ENCODE peak calls at places on chromosome 11, in nine cellular contexts. L is NCI-H345; Q is HS-5; R is NCI-H2227 treated with DMSO at 0.1 percent for 48 hours; B is HEK293T; S is activated CD8-positive, alpha-beta memory T cell treated with anti-CD3 and anti-CD28 coated beads for 24 hours; O is Caki2; X is left cardiac atrium; J is stimulated activated CD4-positive, alpha-beta T cell treated with anti-CD3 and anti-CD28 coated beads, Interleukin-1b, Interleukin-23, amount 100 ng/mL, for 24 hours. T is an unnamed sample.

GRCh38 chr11:100512475-100512874 is 174.6 kb upstream of the ARHGAP42 start:
- DNase-seq in L (no peak), Q (no peak), R (no peak), B (no peak), S (no peak), O (no peak), X (no peak), J (no peak), T (no peak)

GRCh38 chr11:2268911-2269600 is 1.3 kb downstream of the ASCL2 start:
- DNase-seq in L (no peak), Q (no peak), R (no peak), B (peak; percentile 66), S (peak; percentile 89), O (peak; percentile 41), X (peak; percentile 48), J (peak; percentile 62), T (peak; percentile 67)

GRCh38 chr11:116614306-116615210 is 158.2 kb downstream of the BUD13 start:
- DNase-seq in L (no peak), Q (no peak), R (no peak), B (no peak), S (no peak), O (no peak), X (no peak), J (no peak), T (peak; percentile 58)

GRCh38 chr11:42054351-42054750 is 594.9 kb upstream of the LRRC4C start:
- DNase-seq in L (no peak), Q (no peak), R (no peak), B (no peak), S (no peak), O (no peak), X (no peak), J (no peak), T (no peak)

GRCh38 chr11:112352907-112353306 is 92.2 kb upstream of the PLET1 start:
- DNase-seq in L (no peak), Q (no peak), R (no peak), B (no peak), S (no peak), O (no peak), X (no peak), J (no peak), T (no peak)

GRCh38 chr11:112004389-112004788 is 20.8 kb upstream of the DLAT start:
- DNase-seq in L (no peak), Q (no peak), R (no peak), B (peak; percentile 40), S (no peak), O (no peak), X (no peak), J (no peak), T (no peak)

GRCh38 chr11:22431074-22431473 is 92.9 kb downstream of the SLC17A6 start:
- DNase-seq in L (no peak), Q (no peak), R (peak; percentile 46), B (no peak), S (no peak), O (no peak), X (no peak), J (no peak), T (no peak)

GRCh38 chr11:102599642-102600261 is 25.4 kb downstream of the MMP20 start:
- DNase-seq in L (no peak), Q (peak; percentile 93), R (no peak), B (no peak), S (no peak), O (peak; percentile 97), X (no peak), J (no peak), T (no peak)

GRCh38 chr11:69319255-69320106 is 25.5 kb downstream of the MYEOV start:
- DNase-seq in L (no peak), Q (no peak), R (no peak), B (no peak), S (no peak), O (no peak), X (no peak), J (no peak), T (no peak)

GRCh38 chr11:120972621-120973020 is 51.3 kb upstream of the TBCEL start:
- DNase-seq in L (no peak), Q (no peak), R (no peak), B (no peak), S (no peak), O (no peak), X (no peak), J (no peak), T (no peak)

GRCh38 chr11:77107950-77108349 is 5.3 kb downstream of the OMP start:
- DNase-seq in L (no peak), Q (peak; percentile 67), R (no peak), B (no peak), S (no peak), O (peak; percentile 85), X (peak; percentile 63), J (no peak), T (no peak)

GRCh38 chr11:35077709-35078695 is 61.0 kb upstream of the CD44 start:
- DNase-seq in L (no peak), Q (peak; percentile 87), R (no peak), B (no peak), S (no peak), O (peak; percentile 81), X (no peak), J (no peak), T (no peak)

T was measured in type B pancreatic cell.